ENCODE peak calls at places on chromosome 15, in five cellular contexts. N is PC-9; J is mesendoderm; E is effector memory CD4-positive, alpha-beta T cell; Z is AG04450. W is an unnamed sample.

GRCh38 chr15:42456971-42457370 is 34.0 kb downstream of the ZNF106 start:
- DNase-seq in J (no peak), E (no peak), N (no peak), Z (no peak), W (no peak)

GRCh38 chr15:98003528-98003927 is 43.0 kb downstream of the ARRDC4 start:
- DNase-seq in N (peak), J (peak), Z (no peak), E (no peak), W (no peak)

GRCh38 chr15:77784361-77785292 is 151.9 kb upstream of the LINGO1 start:
- DNase-seq in J (peak), E (no peak), Z (no peak), N (no peak), W (no peak)

GRCh38 chr15:64981812-64982431 is 7.8 kb downstream of the SPG21 start:
- DNase-seq in E (no peak), J (no peak), Z (no peak), N (no peak), W (no peak)

GRCh38 chr15:96052572-96053038 is 277.9 kb upstream of the NR2F2 start:
- DNase-seq in E (no peak), J (no peak), Z (no peak), N (no peak), W (no peak)

GRCh38 chr15:51652084-51652668 is 29.1 kb upstream of the SCG3 start:
- DNase-seq in Z (no peak), E (no peak), J (no peak), N (no peak), W (no peak)

GRCh38 chr15:52392008-52392687 is 96.5 kb upstream of the MYO5C start:
- DNase-seq in E (no peak), J (peak), Z (no peak), N (peak), W (no peak)

GRCh38 chr15:23506762-23507161 is 58.7 kb upstream of the MKRN3 start:
- DNase-seq in J (no peak), E (no peak), N (no peak), Z (no peak), W (no peak)

GRCh38 chr15:90787881-90788280 is 70.7 kb downstream of the BLM start:
- DNase-seq in Z (no peak), E (no peak), N (no peak), J (no peak), W (no peak)

GRCh38 chr15:64931381-64931780 is 19.7 kb downstream of the ANKDD1A start:
- DNase-seq in N (no peak), Z (no peak), E (no peak), J (no peak), W (no peak)

GRCh38 chr15:68819451-68820204 is 1.1 kb downstream of the ANP32A start:
- DNase-seq in Z (no peak), E (no peak), N (no peak), J (peak), W (peak)

DNA sequence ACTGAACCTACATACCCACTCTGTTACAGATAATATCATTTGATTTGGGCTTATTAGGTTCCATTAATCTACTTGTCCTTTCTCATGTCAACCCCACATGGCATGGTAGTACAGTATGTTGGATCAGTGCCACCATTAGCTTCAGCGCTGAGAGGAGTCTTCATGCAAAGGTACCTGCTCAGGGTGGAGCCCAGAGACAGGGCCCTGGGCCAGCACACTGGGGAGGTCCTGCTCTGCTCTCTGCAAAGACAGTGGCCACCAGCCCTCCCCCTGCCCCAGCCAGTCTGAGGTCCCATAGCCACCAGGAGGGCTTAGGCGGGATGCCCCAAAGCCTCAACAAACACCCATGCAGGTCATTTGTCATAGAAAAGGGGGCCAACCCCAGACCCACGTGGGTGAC is 71.0 kb downstream of the ATP10A start:
- DNase-seq in E (no peak), N (no peak), J (no peak), Z (no peak), W (no peak)
- H3K27ac ChIP-seq in E (no peak), N (no peak), J (no peak), Z (peak), W (no peak)

GRCh38 chr15:28112101-28112760 is 13.1 kb upstream of the OCA2 start:
- DNase-seq in Z (no peak), E (no peak), N (no peak), J (no peak), W (no peak)

GRCh38 chr15:28109626-28110415 is 10.7 kb upstream of the OCA2 start:
- DNase-seq in N (no peak), Z (no peak), E (no peak), J (no peak), W (no peak)

GRCh38 chr15:28111552-28111951 is 12.4 kb upstream of the OCA2 start:
- DNase-seq in E (no peak), Z (no peak), N (no peak), J (no peak), W (no peak)

GRCh38 chr15:28112962-28113361 is 13.8 kb upstream of the OCA2 start:
- DNase-seq in J (no peak), Z (no peak), N (no peak), E (no peak), W (no peak)

GRCh38 chr15:28110416-28110975 is 11.4 kb upstream of the OCA2 start:
- DNase-seq in Z (no peak), J (no peak), N (no peak), E (no peak), W (no peak)
- H3K27ac ChIP-seq in Z (no peak), J (no peak), N (no peak), E (no peak), W (no peak)

GRCh38 chr15:40097968-40098476 is 10.7 kb downstream of the BMF start:
- DNase-seq in N (no peak), J (no peak), Z (no peak), E (no peak), W (peak)

GRCh38 chr15:40096094-40096876 is 12.4 kb downstream of the BMF start:
- DNase-seq in Z (no peak), N (no peak), E (no peak), J (no peak), W (no peak)

GRCh38 chr15:40098489-40099261 is 10.0 kb downstream of the BMF start:
- DNase-seq in N (peak), E (peak), Z (peak), J (peak), W (peak)

GRCh38 chr15:40095381-40096093 is 13.1 kb downstream of the BMF start:
- DNase-seq in Z (no peak), N (no peak), J (no peak), E (no peak), W (no peak)

GRCh38 chr15:40097096-40097967 is 11.3 kb downstream of the BMF start:
- DNase-seq in N (no peak), E (no peak), Z (no peak), J (no peak), W (no peak)
- H3K27ac ChIP-seq in N (no peak), E (no peak), Z (peak), J (no peak), W (peak)

GRCh38 chr15:66766282-66767228 is 64.5 kb downstream of the SMAD6 start:
- DNase-seq in E (no peak), J (no peak), N (peak), Z (no peak), W (peak)
- H3K27ac ChIP-seq in E (no peak), J (no peak), N (peak), Z (no peak), W (no peak)

GRCh38 chr15:74816624-74817369 is 4.2 kb downstream of the LMAN1L start:
- DNase-seq in Z (no peak), N (no peak), J (peak), E (no peak), W (no peak)
- H3K27ac ChIP-seq in Z (no peak), N (peak), J (no peak), E (no peak), W (no peak)

GRCh38 chr15:25893621-25894020 is 30.5 kb upstream of the ATP10A start:
- DNase-seq in J (no peak), Z (no peak), N (no peak), E (no peak), W (no peak)

GRCh38 chr15:25892126-25892525 is 29.0 kb upstream of the ATP10A start:
- DNase-seq in Z (no peak), N (no peak), J (no peak), E (no peak), W (no peak)

GRCh38 chr15:25891108-25891507 is 28.0 kb upstream of the ATP10A start:
- DNase-seq in Z (no peak), J (no peak), E (no peak), N (no peak), W (no peak)

GRCh38 chr15:25887870-25888269 is 24.7 kb upstream of the ATP10A start:
- DNase-seq in Z (no peak), E (no peak), N (no peak), J (no peak), W (no peak)

GRCh38 chr15:25890532-25890931 is 27.4 kb upstream of the ATP10A start:
- DNase-seq in N (no peak), J (no peak), E (no peak), Z (no peak), W (no peak)
- H3K27ac ChIP-seq in N (no peak), J (no peak), E (no peak), Z (no peak), W (no peak)

GRCh38 chr15:85097250-85097649 is 115.6 kb downstream of the PDE8A start:
- DNase-seq in J (no peak), Z (no peak), N (no peak), E (no peak), W (no peak)

GRCh38 chr15:85097706-85098105 is 116.0 kb downstream of the PDE8A start:
- DNase-seq in Z (no peak), J (no peak), N (no peak), E (no peak), W (no peak)

GRCh38 chr15:85100186-85100937 is 118.7 kb downstream of the PDE8A start:
- DNase-seq in N (no peak), E (no peak), Z (no peak), J (no peak), W (no peak)

GRCh38 chr15:85095566-85095965 is 113.9 kb downstream of the PDE8A start:
- DNase-seq in E (no peak), Z (no peak), N (no peak), J (no peak), W (no peak)

GRCh38 chr15:85099195-85099803 is 117.6 kb downstream of the PDE8A start:
- DNase-seq in E (no peak), J (no peak), N (no peak), Z (no peak), W (no peak)
- H3K27ac ChIP-seq in E (no peak), J (no peak), N (no peak), Z (no peak), W (no peak)